ENCODE peak calls at places on chromosomes 16 and 17, in four cellular contexts. M, Q, A and G are unnamed samples.

GRCh38 chr16:46914556-46915201 is 30.5 kb downstream of the GPT2 start:
- DNase-seq in M (no peak), Q (no peak), A (no peak), G (no peak)

GRCh38 chr17:19384723-19385391 is 2.1 kb downstream of the MFAP4 start:
- DNase-seq in M (peak), Q (peak), A (no peak), G (no peak)

GRCh38 chr17:56985371-56986162 is 7.6 kb downstream of the SCPEP1 start:
- DNase-seq in M (peak), Q (peak), A (no peak), G (no peak)

GRCh38 chr16:7946142-7946541 is 613.5 kb downstream of the RBFOX1 start:
- DNase-seq in M (no peak), Q (no peak), A (no peak), G (no peak)

GRCh38 chr17:17445925-17446665 is 30.7 kb upstream of the MED9 start:
- DNase-seq in M (no peak), Q (no peak), A (no peak), G (no peak)

GRCh38 chr17:74512041-74512440 is 19.2 kb downstream of the CD300LB start:
- DNase-seq in M (no peak), Q (no peak), A (no peak), G (no peak)

GRCh38 chr16:30748634-30749445 is 615 bp downstream of the PHKG2 start:
- DNase-seq in M (peak), Q (peak), A (no peak), G (peak)

GRCh38 chr17:21283482-21284318 is 811 bp upstream of the MAP2K3 start:
- DNase-seq in M (no peak), Q (no peak), A (no peak), G (no peak)

DNA sequence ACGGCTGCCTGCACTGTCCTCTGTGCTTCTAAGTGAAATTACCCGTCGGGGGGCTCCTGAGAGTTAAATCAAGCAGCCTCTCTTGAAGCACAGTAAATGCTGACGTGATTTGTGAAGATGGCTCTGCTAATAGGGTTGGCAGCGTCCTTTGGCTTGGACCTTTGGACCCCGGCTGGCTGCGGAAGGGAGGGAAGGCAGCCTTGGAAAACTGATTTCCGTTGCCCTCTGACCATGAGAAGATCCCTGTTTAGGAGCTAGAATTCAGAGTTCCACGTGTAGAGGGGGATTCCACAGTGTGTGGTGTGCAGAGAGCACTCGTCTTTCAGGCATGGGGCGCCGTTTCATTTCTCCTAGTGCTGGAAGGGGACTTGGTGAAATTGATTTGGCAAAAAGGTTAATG is 640.8 kb downstream of the WWOX start:
- DNase-seq in M (no peak), Q (no peak), A (no peak), G (no peak)
- TF ChIP-seq SPI1 in M (no peak), Q (no peak), A (no peak), G (no peak)

GRCh38 chr17:78585231-78585630 is 8.0 kb upstream of the DNAH17 start:
- DNase-seq in M (no peak), Q (no peak), A (no peak), G (no peak)

GRCh38 chr17:78580277-78580804 is 3.1 kb upstream of the DNAH17 start:
- DNase-seq in M (no peak), Q (no peak), A (no peak), G (no peak)

GRCh38 chr17:78583091-78583490 is 5.9 kb upstream of the DNAH17 start:
- DNase-seq in M (no peak), Q (peak), A (no peak), G (no peak)

GRCh38 chr17:78577296-78577695 is at the start of gene DNAH17:
- DNase-seq in M (no peak), Q (no peak), A (no peak), G (no peak)

DNA sequence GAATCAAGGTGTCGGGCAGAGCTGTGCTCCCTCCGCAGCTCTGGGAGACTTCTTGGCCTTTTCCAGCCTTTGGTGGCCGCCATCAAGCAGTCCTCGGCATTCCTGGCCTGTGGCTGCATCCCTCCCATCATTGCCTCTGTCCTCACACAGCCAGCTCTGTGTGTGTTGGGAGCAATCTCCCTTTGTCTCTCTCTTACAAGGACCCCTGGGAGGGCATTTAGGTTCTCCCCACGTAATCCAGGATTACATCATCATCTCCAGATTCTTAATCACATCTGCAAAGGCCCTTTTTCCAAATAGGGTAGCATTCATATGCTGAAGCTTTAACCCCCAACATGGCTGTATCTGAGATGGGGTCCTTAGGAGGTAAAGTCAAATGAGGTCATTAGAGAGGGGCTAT is 4.1 kb upstream of the DNAH17 start:
- DNase-seq in M (no peak), Q (no peak), A (no peak), G (no peak)
- TF ChIP-seq SPI1 in M (no peak), Q (no peak), A (no peak), G (no peak)

DNA sequence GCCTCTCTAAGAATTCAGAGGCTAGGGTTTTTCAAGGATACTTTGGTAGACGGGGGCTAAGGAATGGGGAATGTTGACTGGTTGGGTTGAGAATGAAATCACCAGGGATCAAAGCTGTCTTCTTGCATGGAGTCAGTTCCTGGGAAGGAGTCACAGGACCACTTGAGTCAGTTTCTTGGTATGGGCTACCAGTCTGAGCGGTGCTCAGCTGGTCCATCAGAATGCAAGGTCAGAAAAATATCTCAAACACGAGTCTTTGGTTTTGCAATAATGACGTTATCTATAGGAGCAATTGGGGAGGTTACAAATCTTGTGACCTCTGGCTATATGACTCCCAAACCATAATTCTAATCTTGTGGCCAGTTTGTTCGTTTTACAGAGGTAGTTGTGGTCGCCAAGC is 18.4 kb downstream of the CHD9NB start:
- DNase-seq in M (no peak), Q (no peak), A (no peak), G (no peak)
- TF ChIP-seq SPI1 in M (no peak), Q (no peak), A (no peak), G (no peak)

GRCh38 chr17:41009301-41009760 is 403 bp upstream of the KRTAP3-1 start:
- DNase-seq in M (no peak), Q (no peak), A (no peak), G (no peak)
- TF ChIP-seq SPI1 in M (no peak), Q (no peak), A (no peak), G (no peak)